ENCODE peak calls at places on chromosomes 5 and 9, in ten cellular contexts. R is dorsolateral prefrontal cortex; X is mucosa of descending colon; V is heart right ventricle; Q is spleen; Z is NCI-H774; G is fibroblast of the aortic adventitia; L is brain microvascular endothelial cell; O is EH; F is activated naive CD4-positive, alpha-beta T cell. D is an unnamed sample.

GRCh38 chr5:124996764-124997077 is 250.3 kb upstream of the ZNF608 start:
- DNase-seq in X (no peak), G (peak), Q (no peak), R (no peak), F (no peak), V (no peak), L (peak), O (peak), Z (no peak), D (no peak)

GRCh38 chr5:16787278-16787677 is 148.8 kb downstream of the MYO10 start:
- DNase-seq in V (no peak), G (peak), Q (no peak), Z (no peak), L (no peak), X (no peak), F (no peak), R (no peak), O (peak), D (no peak)

GRCh38 chr5:32531885-32532520 is 53.4 kb upstream of the SUB1 start:
- DNase-seq in Z (peak), Q (no peak), L (peak), F (peak), G (peak), R (no peak), V (no peak), O (peak), X (no peak), D (peak)

GRCh38 chr5:21680196-21680595 is 1172.9 kb downstream of the CDH12 start:
- DNase-seq in Z (no peak), G (peak), F (no peak), V (no peak), Q (no peak), X (no peak), L (peak), R (no peak), O (no peak), D (peak)

GRCh38 chr9:126861707-126862460 is 1.4 kb downstream of the ZBTB34 start:
- DNase-seq in L (no peak), Z (no peak), R (no peak), X (peak), G (peak), O (peak), V (no peak), F (no peak), Q (peak), D (peak)

GRCh38 chr5:496028-496427 is 28.2 kb downstream of the SLC9A3 start:
- DNase-seq in Q (no peak), X (no peak), G (no peak), V (no peak), F (no peak), Z (no peak), R (no peak), L (no peak), O (no peak), D (no peak)

GRCh38 chr9:109297899-109298298 is 23.0 kb downstream of the EPB41L4B start:
- DNase-seq in O (peak), Z (no peak), V (no peak), R (no peak), G (peak), Q (no peak), L (peak), F (no peak), X (no peak), D (peak)

GRCh38 chr9:21434202-21435014 is 5.8 kb upstream of the IFNA1 start:
- DNase-seq in Z (peak), R (no peak), Q (no peak), X (no peak), G (peak), F (peak), O (peak), L (peak), V (peak), D (peak)

GRCh38 chr5:159451197-159452052 is 121.1 kb upstream of the IL12B start:
- DNase-seq in Z (no peak), O (peak), Q (no peak), G (peak), V (peak), X (no peak), R (no peak), F (no peak), L (peak), D (peak)

GRCh38 chr9:133998915-133999580 is 6.9 kb upstream of the VAV2 start:
- DNase-seq in F (no peak), G (peak), R (no peak), Q (no peak), Z (no peak), X (no peak), V (no peak), O (peak), L (no peak), D (no peak)

GRCh38 chr9:23723672-23724071 is 102.4 kb downstream of the ELAVL2 start:
- DNase-seq in Z (no peak), G (no peak), F (no peak), V (no peak), Q (no peak), L (no peak), O (no peak), X (no peak), R (no peak), D (no peak)

GRCh38 chr5:30849801-30850370 is 343.6 kb upstream of the CDH6 start:
- DNase-seq in Z (no peak), Q (no peak), F (no peak), G (peak), V (no peak), X (no peak), L (peak), O (peak), R (no peak), D (no peak)

GRCh38 chr5:82793808-82794419 is 283.3 kb downstream of the TMEM167A start:
- DNase-seq in Z (no peak), Q (no peak), L (peak), O (peak), G (peak), F (no peak), V (peak), X (no peak), R (no peak), D (peak)

GRCh38 chr9:134007150-134007549 is 15.0 kb upstream of the VAV2 start:
- DNase-seq in R (no peak), X (no peak), O (peak), L (no peak), Q (no peak), Z (no peak), F (no peak), G (no peak), V (no peak), D (no peak)

GRCh38 chr9:131672451-131672850 is 67.4 kb downstream of the RAPGEF1 start:
- DNase-seq in L (no peak), G (no peak), Q (no peak), O (no peak), F (no peak), R (no peak), Z (no peak), X (no peak), V (peak), D (no peak)

GRCh38 chr5:142360607-142361120 is 35.8 kb upstream of the SPRY4 start:
- DNase-seq in V (no peak), X (no peak), R (no peak), G (peak), L (peak), O (peak), Z (no peak), Q (no peak), F (no peak), D (peak)

GRCh38 chr5:155726267-155726666 is 600.7 kb upstream of the SGCD start:
- DNase-seq in Z (no peak), O (peak), L (peak), G (no peak), V (peak), X (no peak), F (no peak), Q (no peak), R (no peak), D (peak)

GRCh38 chr9:4548796-4549725 is 58.8 kb downstream of the SLC1A1 start:
- DNase-seq in G (no peak), O (no peak), F (no peak), R (no peak), L (no peak), Z (no peak), Q (no peak), V (peak), X (peak), D (peak)

GRCh38 chr5:98301567-98301966 is 471.9 kb upstream of the RGMB start:
- DNase-seq in V (no peak), F (no peak), R (no peak), O (no peak), Z (no peak), L (no peak), Q (no peak), G (no peak), X (no peak), D (no peak)

GRCh38 chr5:125499969-125500368 is 753.5 kb upstream of the ZNF608 start:
- DNase-seq in X (no peak), L (no peak), Q (no peak), R (no peak), G (no peak), Z (peak), O (no peak), F (no peak), V (no peak), D (no peak)

GRCh38 chr5:178453224-178453623 is 137.0 kb downstream of the COL23A1 start:
- DNase-seq in Z (no peak), R (no peak), O (no peak), L (peak), X (no peak), Q (peak), V (no peak), G (no peak), F (no peak), D (peak)

GRCh38 chr5:34848230-34848629 is 9.3 kb downstream of the TTC23L start:
- DNase-seq in R (no peak), Z (no peak), V (no peak), G (no peak), L (no peak), Q (no peak), F (no peak), X (no peak), O (no peak), D (no peak)

GRCh38 chr9:136392538-136393449 is 7.2 kb downstream of the SNAPC4 start:
- DNase-seq in R (no peak), X (no peak), F (no peak), L (no peak), V (no peak), Q (no peak), Z (no peak), O (no peak), G (peak), D (peak)

GRCh38 chr5:150069619-150070276 is 16.6 kb downstream of the CSF1R start:
- DNase-seq in Q (peak), L (no peak), V (no peak), Z (no peak), O (no peak), G (no peak), F (no peak), X (no peak), R (no peak), D (no peak)

GRCh38 chr5:135156337-135156714 is 122.3 kb upstream of the PITX1 start:
- DNase-seq in R (no peak), L (no peak), O (no peak), X (no peak), F (no peak), Q (no peak), Z (no peak), G (no peak), V (no peak), D (no peak)

GRCh38 chr5:95162231-95162992 is 122.5 kb downstream of the MCTP1 start:
- DNase-seq in G (no peak), V (no peak), X (no peak), Z (no peak), R (no peak), L (no peak), F (no peak), Q (no peak), O (no peak), D (no peak)

GRCh38 chr9:96441798-96442445 is 8.0 kb upstream of the HABP4 start:
- DNase-seq in R (no peak), O (peak), Z (no peak), Q (no peak), V (no peak), X (no peak), L (no peak), F (no peak), G (peak), D (peak)

GRCh38 chr9:21831841-21832509 is 29.5 kb downstream of the MTAP start:
- DNase-seq in O (peak), G (peak), F (no peak), R (no peak), Q (no peak), Z (no peak), L (peak), X (no peak), V (no peak), D (peak)

GRCh38 chr5:113507601-113508000 is 5.9 kb upstream of the YTHDC2 start:
- DNase-seq in X (no peak), Q (no peak), O (no peak), F (no peak), Z (no peak), G (no peak), V (no peak), R (no peak), L (no peak), D (no peak)

GRCh38 chr5:54654211-54654610 is 136.7 kb downstream of the SNX18 start:
- DNase-seq in G (no peak), R (no peak), Z (no peak), L (no peak), X (no peak), O (no peak), F (no peak), Q (no peak), V (no peak), D (no peak)

GRCh38 chr5:139677404-139678282 is 29.5 kb downstream of the CXXC5 start:
- DNase-seq in Q (no peak), L (no peak), F (no peak), V (no peak), R (no peak), Z (peak), G (no peak), X (no peak), O (no peak), D (no peak)

GRCh38 chr5:27491746-27492439 is 453.5 kb upstream of the CDH9 start:
- DNase-seq in F (no peak), X (no peak), V (no peak), Z (no peak), G (no peak), L (no peak), R (no peak), O (no peak), Q (no peak), D (no peak)

D was measured in fibroblast of mammary gland.